ENCODE peak calls at places on chromosomes 4 and X, in six cellular contexts. B is GM20000; M is Calu3; Q is fibroblast of pulmonary artery; H is cardiac muscle cell; F is CD8-positive, alpha-beta T cell. X is an unnamed sample.

GRCh38 chr4:106627071-106627470 is 258.5 kb upstream of the GIMD1 start:
- DNase-seq in B (no peak), M (no peak), Q (peak; percentile 43), H (no peak), F (no peak), X (no peak)

GRCh38 chrX:101190736-101191135 is 28.9 kb upstream of the DRP2 start:
- DNase-seq in B (no peak), M (no peak), Q (no peak), H (no peak), F (no peak), X (no peak)

GRCh38 chr4:100790838-100791615 is 273.2 kb upstream of the EMCN start:
- DNase-seq in B (no peak), M (no peak), Q (no peak), H (no peak), F (no peak), X (no peak)

GRCh38 chr4:23934915-23935314 is 45.1 kb upstream of the PPARGC1A start:
- DNase-seq in B (no peak), M (peak; percentile 50), Q (peak; percentile 87), H (no peak), F (no peak), X (no peak)

GRCh38 chrX:16320765-16321355 is 153.6 kb downstream of the MAGEB17 start:
- DNase-seq in B (no peak), M (no peak), Q (no peak), H (no peak), F (no peak), X (no peak)

GRCh38 chrX:110509778-110510510 is 151.3 kb downstream of the RTL9 start:
- DNase-seq in B (no peak), M (no peak), Q (peak; percentile 3), H (peak; percentile 14), F (no peak), X (no peak)

GRCh38 chrX:122880952-122881351 is 303.1 kb upstream of the GRIA3 start:
- DNase-seq in B (no peak), M (no peak), Q (no peak), H (no peak), F (no peak), X (no peak)

GRCh38 chr4:24070117-24070516 is 180.3 kb upstream of the PPARGC1A start:
- DNase-seq in B (no peak), M (no peak), Q (peak; percentile 73), H (no peak), F (no peak), X (no peak)

GRCh38 chr4:88021824-88022223 is 14.4 kb downstream of the PKD2 start:
- DNase-seq in B (no peak), M (no peak), Q (peak; percentile 35), H (no peak), F (no peak), X (no peak)

GRCh38 chr4:119682080-119682479 is 53.5 kb upstream of the PDE5A start:
- DNase-seq in B (no peak), M (no peak), Q (no peak), H (no peak), F (no peak), X (no peak)

GRCh38 chr4:29571322-29571721 is 1148.8 kb upstream of the PCDH7 start:
- DNase-seq in B (no peak), M (no peak), Q (no peak), H (peak; percentile 3), F (no peak), X (no peak)

GRCh38 chr4:115674485-115674884 is 561.1 kb upstream of the NDST4 start:
- DNase-seq in B (no peak), M (no peak), Q (no peak), H (no peak), F (no peak), X (no peak)

GRCh38 chrX:95703696-95704095 is 980.9 kb upstream of the DIAPH2 start:
- DNase-seq in B (no peak), M (no peak), Q (peak; percentile 3), H (no peak), F (no peak), X (no peak)

GRCh38 chr4:164771088-164771487 is 17.2 kb downstream of the SMIM31 start:
- DNase-seq in B (no peak), M (no peak), Q (no peak), H (no peak), F (no peak), X (no peak)

GRCh38 chrX:119690921-119691716 is 1.8 kb downstream of the SEPTIN6 start:
- DNase-seq in B (no peak), M (no peak), Q (peak; percentile 67), H (no peak), F (peak; percentile 74), X (no peak)

GRCh38 chr4:116015062-116015461 is 901.6 kb upstream of the NDST4 start:
- DNase-seq in B (no peak), M (peak; percentile 3), Q (no peak), H (no peak), F (no peak), X (no peak)

GRCh38 chr4:29046166-29046565 is 1674.0 kb upstream of the PCDH7 start:
- DNase-seq in B (no peak), M (no peak), Q (peak; percentile 58), H (no peak), F (no peak), X (no peak)

GRCh38 chr4:3628868-3629175 is 96.6 kb upstream of the LRPAP1 start:
- DNase-seq in B (no peak), M (no peak), Q (no peak), H (no peak), F (no peak), X (no peak)

DNA sequence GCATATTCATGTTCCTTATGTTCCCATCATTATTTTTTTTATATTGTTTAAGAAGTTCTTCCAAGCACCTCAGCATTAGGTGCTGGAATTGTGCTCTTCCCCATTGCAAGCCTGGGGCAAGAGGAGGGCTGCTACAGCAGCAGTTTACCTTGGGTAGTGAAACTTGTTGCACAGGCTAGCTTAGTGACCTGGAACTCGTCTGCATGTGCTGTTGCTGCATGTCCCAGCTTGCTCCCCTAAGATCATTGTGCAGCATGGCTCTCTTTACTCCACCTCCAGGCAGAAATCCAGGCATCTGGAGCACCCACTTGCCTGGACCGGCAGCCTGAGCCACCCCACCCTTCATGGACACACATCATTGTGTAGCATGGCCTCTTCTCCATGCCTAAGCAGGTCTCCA is 776.0 kb downstream of the GLUD2 start:
- DNase-seq in B (no peak), M (no peak), Q (no peak), H (no peak), F (no peak), X (no peak)
- TF ChIP-seq CTCF in B (no peak), M (no peak), Q (no peak), H (no peak), F (no peak), X (no peak)

DNA sequence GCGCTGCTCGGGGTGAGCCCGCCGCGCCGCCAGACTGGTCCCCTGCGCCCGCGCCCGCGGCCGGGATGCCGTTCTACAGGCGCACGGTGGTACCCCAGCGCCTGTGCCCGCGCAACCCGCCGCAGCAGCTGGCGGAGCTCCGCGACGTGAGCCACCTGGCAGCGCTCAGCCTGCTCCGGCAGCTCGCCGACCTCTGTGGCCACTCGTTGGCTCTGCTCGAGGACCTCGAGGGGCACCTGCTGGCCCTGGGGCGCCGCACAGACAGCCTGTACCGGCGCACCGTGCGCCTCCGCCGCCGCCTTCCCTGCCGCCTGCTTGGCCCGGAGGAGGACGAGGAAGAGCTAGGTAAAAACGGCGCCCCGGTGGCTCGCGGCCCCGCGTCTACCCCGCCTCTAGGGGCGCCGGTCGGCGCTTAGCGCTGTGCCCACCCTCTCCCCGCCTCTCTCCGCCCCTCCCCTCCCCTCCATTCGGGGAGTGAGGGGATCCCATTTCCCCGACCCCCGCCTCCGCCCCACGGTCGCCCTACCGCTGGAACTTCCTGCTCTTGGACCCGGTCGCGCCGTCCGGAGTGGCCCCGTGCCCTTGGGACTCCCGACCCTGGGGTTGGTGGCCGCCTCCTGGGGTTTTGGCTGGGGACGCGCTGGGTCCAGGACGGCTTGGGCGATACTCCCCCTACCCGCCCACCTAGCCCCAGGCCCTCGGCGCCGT is 532 bp downstream of the NHSL2 start:
- DNase-seq in B (peak; percentile 16), M (peak; percentile 54), Q (no peak), H (peak; percentile 71), F (peak; percentile 28), X (peak; percentile 31)
- TF ChIP-seq CTCF in B (no peak), M (peak; percentile 37), Q (no peak), H (peak; percentile 16), F (no peak), X (peak; percentile 61)

GRCh38 chr4:5051692-5052423 is 578 bp downstream of the STK32B start:
- DNase-seq in B (no peak), M (no peak), Q (no peak), H (peak; percentile 1), F (no peak), X (peak; percentile 9)

GRCh38 chr4:5050520-5050955 is 742 bp upstream of the STK32B start:
- DNase-seq in B (peak; percentile 79), M (peak; percentile 41), Q (peak; percentile 78), H (peak; percentile 81), F (no peak), X (peak; percentile 66)

GRCh38 chr4:5045099-5045498 is 6.2 kb upstream of the STK32B start:
- DNase-seq in B (no peak), M (no peak), Q (no peak), H (no peak), F (no peak), X (no peak)

GRCh38 chr4:5051210-5051691 is at the start of gene STK32B:
- DNase-seq in B (peak; percentile 46), M (peak; percentile 10), Q (peak; percentile 68), H (peak; percentile 61), F (no peak), X (peak; percentile 60)

GRCh38 chr4:5048721-5049120 is 2.6 kb upstream of the STK32B start:
- DNase-seq in B (no peak), M (no peak), Q (no peak), H (no peak), F (no peak), X (no peak)
- TF ChIP-seq CTCF in B (no peak), M (no peak), Q (no peak), H (no peak), F (no peak), X (no peak)

GRCh38 chr4:41687971-41688370 is 60.6 kb downstream of the PHOX2B start:
- DNase-seq in B (no peak), M (no peak), Q (no peak), H (no peak), F (no peak), X (no peak)

GRCh38 chr4:41696131-41696530 is 52.4 kb downstream of the PHOX2B start:
- DNase-seq in B (no peak), M (no peak), Q (no peak), H (no peak), F (no peak), X (no peak)

GRCh38 chr4:41693629-41694028 is 54.9 kb downstream of the PHOX2B start:
- DNase-seq in B (peak; percentile 7), M (peak; percentile 3), Q (peak; percentile 53), H (peak; percentile 37), F (no peak), X (no peak)

GRCh38 chr4:41696768-41697167 is 51.8 kb downstream of the PHOX2B start:
- DNase-seq in B (no peak), M (no peak), Q (no peak), H (no peak), F (no peak), X (no peak)

DNA sequence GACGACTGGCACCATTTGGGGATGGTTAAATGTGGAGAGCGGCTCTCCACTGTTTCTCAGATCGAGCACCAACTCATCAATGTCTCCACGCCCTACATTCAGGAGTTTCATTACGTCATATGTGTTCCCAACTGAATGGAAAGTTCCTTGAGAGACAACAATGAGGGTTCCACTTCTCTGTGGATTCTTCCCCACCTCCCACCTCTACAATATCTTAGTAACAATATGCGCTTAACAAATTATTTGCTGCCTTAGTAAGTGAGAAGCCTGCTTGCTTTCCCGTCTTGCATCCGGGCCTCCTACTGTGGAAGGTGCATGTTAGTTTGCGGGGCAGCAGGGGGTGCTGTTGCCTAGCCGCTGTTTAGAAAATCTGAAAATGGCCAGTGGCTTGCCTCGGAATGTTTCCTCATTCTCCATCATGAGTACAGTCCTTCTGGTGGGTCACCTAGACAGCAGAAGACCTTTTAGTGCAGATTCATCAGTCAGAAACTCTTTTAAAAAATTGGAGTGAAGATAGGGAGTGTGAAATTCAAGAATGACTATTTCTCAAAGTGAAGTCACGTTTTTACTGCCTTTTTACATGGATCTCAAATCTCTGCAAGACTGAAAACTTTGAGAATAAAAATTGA is 55.7 kb downstream of the PHOX2B start:
- DNase-seq in B (peak; percentile 43), M (peak; percentile 49), Q (peak; percentile 70), H (peak; percentile 73), F (no peak), X (peak; percentile 58)
- TF ChIP-seq CTCF in B (peak; percentile 90), M (peak; percentile 69), Q (peak; percentile 97), H (peak; percentile 91), F (no peak), X (peak; percentile 93)